ENCODE peak calls at places on chromosomes 6 and 20, in seven cellular contexts. One of them, this sample, is unnamed.

GRCh38 chr6:53616450-53617357 is 48.9 kb downstream of the KLHL31 start:
- DNase-seq in uterus: no peak
- DNase-seq in left lung: no peak
- DNase-seq in brain microvascular endothelial cell: no peak
- DNase-seq in lower lobe of right lung: no peak
- DNase-seq in fibroblast of the aortic adventitia: no peak
- DNase-seq in pancreas: no peak
- DNase-seq in this sample: no peak

GRCh38 chr6:151191477-151191995 is 48.2 kb upstream of the AKAP12 start:
- DNase-seq in uterus: no peak
- DNase-seq in left lung: no peak
- DNase-seq in brain microvascular endothelial cell: no peak
- DNase-seq in lower lobe of right lung: no peak
- DNase-seq in fibroblast of the aortic adventitia: no peak
- DNase-seq in pancreas: no peak
- DNase-seq in this sample: no peak

GRCh38 chr6:11236351-11236750 is 3.9 kb upstream of the NEDD9 start:
- DNase-seq in uterus: no peak
- DNase-seq in left lung: no peak
- DNase-seq in brain microvascular endothelial cell: no peak
- DNase-seq in lower lobe of right lung: no peak
- DNase-seq in fibroblast of the aortic adventitia: no peak
- DNase-seq in pancreas: no peak
- DNase-seq in this sample: peak; percentile 26

GRCh38 chr6:144649085-144649484 is 363.9 kb downstream of the UTRN start:
- DNase-seq in uterus: no peak
- DNase-seq in left lung: no peak
- DNase-seq in brain microvascular endothelial cell: no peak
- DNase-seq in lower lobe of right lung: no peak
- DNase-seq in fibroblast of the aortic adventitia: no peak
- DNase-seq in pancreas: no peak
- DNase-seq in this sample: no peak

GRCh38 chr6:134689676-134690447 is 260.0 kb downstream of the ALDH8A1 start:
- DNase-seq in uterus: no peak
- DNase-seq in left lung: no peak
- DNase-seq in brain microvascular endothelial cell: no peak
- DNase-seq in lower lobe of right lung: no peak
- DNase-seq in fibroblast of the aortic adventitia: no peak
- DNase-seq in pancreas: peak; percentile 31
- DNase-seq in this sample: no peak

GRCh38 chr6:25619222-25619621 is 32.8 kb upstream of the SCGN start:
- DNase-seq in uterus: no peak
- DNase-seq in left lung: no peak
- DNase-seq in brain microvascular endothelial cell: no peak
- DNase-seq in lower lobe of right lung: no peak
- DNase-seq in fibroblast of the aortic adventitia: no peak
- DNase-seq in pancreas: no peak
- DNase-seq in this sample: no peak

GRCh38 chr6:161301338-161301737 is 27.5 kb upstream of the AGPAT4 start:
- DNase-seq in uterus: peak; percentile 21
- DNase-seq in left lung: no peak
- DNase-seq in brain microvascular endothelial cell: peak; percentile 47
- DNase-seq in lower lobe of right lung: no peak
- DNase-seq in fibroblast of the aortic adventitia: peak; percentile 94
- DNase-seq in pancreas: no peak
- DNase-seq in this sample: peak; percentile 49

GRCh38 chr20:57908226-57908625 is 198.4 kb upstream of the PMEPA1 start:
- DNase-seq in uterus: no peak
- DNase-seq in left lung: no peak
- DNase-seq in brain microvascular endothelial cell: no peak
- DNase-seq in lower lobe of right lung: no peak
- DNase-seq in fibroblast of the aortic adventitia: no peak
- DNase-seq in pancreas: no peak
- DNase-seq in this sample: no peak

GRCh38 chr6:63740709-63741108 is 105.1 kb downstream of the PHF3 start:
- DNase-seq in uterus: no peak
- DNase-seq in left lung: no peak
- DNase-seq in brain microvascular endothelial cell: peak; percentile 65
- DNase-seq in lower lobe of right lung: no peak
- DNase-seq in fibroblast of the aortic adventitia: peak; percentile 83
- DNase-seq in pancreas: no peak
- DNase-seq in this sample: peak; percentile 89

GRCh38 chr6:131014080-131014776 is 48.8 kb downstream of the EPB41L2 start:
- DNase-seq in uterus: no peak
- DNase-seq in left lung: no peak
- DNase-seq in brain microvascular endothelial cell: no peak
- DNase-seq in lower lobe of right lung: no peak
- DNase-seq in fibroblast of the aortic adventitia: no peak
- DNase-seq in pancreas: no peak
- DNase-seq in this sample: no peak

GRCh38 chr6:98657764-98658163 is 176.6 kb upstream of the POU3F2 start:
- DNase-seq in uterus: no peak
- DNase-seq in left lung: no peak
- DNase-seq in brain microvascular endothelial cell: peak; percentile 28
- DNase-seq in lower lobe of right lung: peak; percentile 45
- DNase-seq in fibroblast of the aortic adventitia: peak; percentile 25
- DNase-seq in pancreas: no peak
- DNase-seq in this sample: peak; percentile 1

GRCh38 chr20:59723108-59723500 is 118.8 kb downstream of the PHACTR3 start:
- DNase-seq in uterus: no peak
- DNase-seq in left lung: no peak
- DNase-seq in brain microvascular endothelial cell: no peak
- DNase-seq in lower lobe of right lung: no peak
- DNase-seq in fibroblast of the aortic adventitia: no peak
- DNase-seq in pancreas: no peak
- DNase-seq in this sample: no peak

DNA sequence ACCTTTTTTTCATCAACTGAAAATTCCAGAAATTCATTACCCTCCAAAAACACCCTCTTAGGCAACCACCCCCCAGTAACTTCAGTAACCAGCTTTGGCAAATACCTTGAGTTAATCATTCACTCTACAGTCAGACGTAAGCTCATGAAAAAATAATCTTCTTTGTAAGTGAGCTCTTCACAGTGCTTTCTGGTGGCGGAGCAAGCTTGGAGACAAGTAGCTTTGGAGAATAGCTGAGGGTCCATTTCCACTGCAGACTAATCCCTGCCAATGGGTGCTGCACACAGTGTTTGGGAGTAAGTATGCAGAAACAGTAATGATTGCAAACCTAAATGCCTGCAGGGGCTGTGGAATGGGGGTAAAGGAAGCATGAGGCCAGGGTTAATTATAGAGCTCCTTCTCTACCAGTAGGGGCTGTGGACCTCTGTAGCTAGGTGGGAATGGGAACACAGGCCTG is 56.8 kb upstream of the HINT3 start:
- DNase-seq in uterus: no peak
- DNase-seq in left lung: no peak
- DNase-seq in brain microvascular endothelial cell: no peak
- DNase-seq in lower lobe of right lung: no peak
- DNase-seq in fibroblast of the aortic adventitia: no peak
- DNase-seq in pancreas: no peak
- DNase-seq in this sample: no peak
- H3K4me3 ChIP-seq in uterus: no peak overlapping the region
- H3K4me3 ChIP-seq in left lung: no peak overlapping the region
- H3K4me3 ChIP-seq in brain microvascular endothelial cell: no peak overlapping the region
- H3K4me3 ChIP-seq in lower lobe of right lung: no peak overlapping the region
- H3K4me3 ChIP-seq in fibroblast of the aortic adventitia: no peak overlapping the region
- H3K4me3 ChIP-seq in pancreas: peak overlapping the region; percentile 31
- H3K4me3 ChIP-seq in this sample: no peak overlapping the region

DNA sequence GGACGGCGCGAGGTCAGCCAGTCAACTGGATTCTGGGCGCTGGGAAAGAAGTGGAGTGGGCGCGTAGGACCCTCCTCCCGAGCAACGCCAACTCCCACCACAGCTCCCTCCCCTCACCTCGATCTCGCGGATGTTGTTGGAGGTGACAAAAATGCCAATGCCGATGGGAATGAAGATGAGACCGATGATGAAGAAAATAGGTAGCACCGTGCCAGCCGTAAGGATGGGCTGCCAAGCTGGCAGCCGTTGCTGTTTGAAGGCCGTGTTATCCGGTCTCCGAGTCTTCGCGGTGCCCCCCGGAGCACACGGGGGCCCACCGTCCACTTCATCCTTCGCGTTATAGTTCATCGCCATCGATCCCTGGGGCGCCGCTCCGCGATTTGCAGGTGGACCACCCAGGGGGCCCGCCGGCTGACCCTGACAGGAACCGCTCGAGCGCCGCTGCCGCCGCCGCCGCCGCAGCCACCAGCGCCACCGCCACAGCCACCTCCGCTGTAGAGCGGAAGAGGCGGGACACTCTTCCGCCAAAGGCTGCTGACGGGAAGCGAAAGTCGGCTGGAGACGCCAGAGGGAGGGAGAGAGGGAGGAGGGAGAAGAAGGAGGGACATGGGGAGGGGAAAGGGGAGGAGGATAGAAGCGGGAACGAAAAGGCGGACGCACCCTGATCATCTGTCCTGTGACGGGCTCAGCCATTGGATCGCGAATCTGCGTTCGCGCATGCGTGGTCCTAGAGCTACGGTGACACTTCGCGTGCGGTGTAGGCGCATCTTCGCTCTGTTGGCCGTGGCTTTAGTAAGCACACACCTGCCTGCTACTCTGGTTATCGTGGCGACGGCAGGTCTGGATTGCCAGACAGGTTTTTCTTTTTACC is at the start of gene TMEM30A:
- DNase-seq in uterus: peak; percentile 95
- DNase-seq in left lung: peak; percentile 96
- DNase-seq in brain microvascular endothelial cell: peak; percentile 99
- DNase-seq in lower lobe of right lung: peak; percentile 98
- DNase-seq in fibroblast of the aortic adventitia: peak; percentile 99
- DNase-seq in pancreas: peak; percentile 95
- DNase-seq in this sample: peak; percentile 99
- TF ChIP-seq CTCF in uterus: no peak
- TF ChIP-seq CTCF in left lung: no peak
- TF ChIP-seq CTCF in brain microvascular endothelial cell: no peak
- TF ChIP-seq CTCF in lower lobe of right lung: no peak
- TF ChIP-seq CTCF in fibroblast of the aortic adventitia: no peak
- TF ChIP-seq CTCF in pancreas: no peak
- TF ChIP-seq CTCF in this sample: no peak

GRCh38 chr6:45967363-45967762 is 48.3 kb downstream of the CLIC5 start:
- DNase-seq in uterus: no peak
- DNase-seq in left lung: no peak
- DNase-seq in brain microvascular endothelial cell: no peak
- DNase-seq in lower lobe of right lung: no peak
- DNase-seq in fibroblast of the aortic adventitia: no peak
- DNase-seq in pancreas: no peak
- DNase-seq in this sample: no peak

GRCh38 chr6:45971287-45971686 is 44.4 kb downstream of the CLIC5 start:
- DNase-seq in uterus: no peak
- DNase-seq in left lung: no peak
- DNase-seq in brain microvascular endothelial cell: no peak
- DNase-seq in lower lobe of right lung: no peak
- DNase-seq in fibroblast of the aortic adventitia: no peak
- DNase-seq in pancreas: no peak
- DNase-seq in this sample: no peak

GRCh38 chr6:45970326-45970725 is 45.3 kb downstream of the CLIC5 start:
- DNase-seq in uterus: no peak
- DNase-seq in left lung: no peak
- DNase-seq in brain microvascular endothelial cell: no peak
- DNase-seq in lower lobe of right lung: no peak
- DNase-seq in fibroblast of the aortic adventitia: no peak
- DNase-seq in pancreas: no peak
- DNase-seq in this sample: no peak

GRCh38 chr6:45969026-45969425 is 46.6 kb downstream of the CLIC5 start:
- DNase-seq in uterus: no peak
- DNase-seq in left lung: no peak
- DNase-seq in brain microvascular endothelial cell: no peak
- DNase-seq in lower lobe of right lung: no peak
- DNase-seq in fibroblast of the aortic adventitia: no peak
- DNase-seq in pancreas: no peak
- DNase-seq in this sample: no peak

DNA sequence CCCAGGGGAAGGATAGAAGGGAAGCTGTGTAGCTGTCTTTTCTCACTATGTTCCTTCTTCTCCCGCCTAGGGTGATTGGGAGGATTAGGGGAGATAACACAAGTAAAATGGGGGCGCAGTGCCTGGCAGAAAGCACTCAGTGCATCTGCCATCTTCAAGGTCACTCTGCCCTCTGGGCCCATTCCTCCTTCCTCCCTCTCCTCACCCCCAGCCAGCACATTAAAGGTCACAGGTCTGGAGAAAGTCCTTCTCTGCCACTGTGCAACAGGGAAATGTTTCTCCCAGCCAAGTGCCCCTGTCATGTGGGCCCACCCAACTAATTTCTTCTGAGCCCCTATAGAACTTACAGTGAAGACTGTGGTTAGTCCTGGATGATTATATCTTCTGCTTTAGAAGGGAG is 45.8 kb downstream of the CLIC5 start:
- DNase-seq in uterus: no peak
- DNase-seq in left lung: no peak
- DNase-seq in brain microvascular endothelial cell: no peak
- DNase-seq in lower lobe of right lung: no peak
- DNase-seq in fibroblast of the aortic adventitia: no peak
- DNase-seq in pancreas: no peak
- DNase-seq in this sample: no peak
- H3K4me3 ChIP-seq in uterus: no peak overlapping the region
- H3K4me3 ChIP-seq in left lung: no peak overlapping the region
- H3K4me3 ChIP-seq in brain microvascular endothelial cell: no peak overlapping the region
- H3K4me3 ChIP-seq in lower lobe of right lung: no peak overlapping the region
- H3K4me3 ChIP-seq in fibroblast of the aortic adventitia: no peak overlapping the region
- H3K4me3 ChIP-seq in pancreas: no peak overlapping the region
- H3K4me3 ChIP-seq in this sample: no peak overlapping the region

GRCh38 chr6:146189131-146189530 is 160.3 kb downstream of the GRM1 start:
- DNase-seq in uterus: no peak
- DNase-seq in left lung: no peak
- DNase-seq in brain microvascular endothelial cell: no peak
- DNase-seq in lower lobe of right lung: no peak
- DNase-seq in fibroblast of the aortic adventitia: no peak
- DNase-seq in pancreas: no peak
- DNase-seq in this sample: no peak
- TF ChIP-seq CTCF in uterus: no peak
- TF ChIP-seq CTCF in left lung: no peak
- TF ChIP-seq CTCF in brain microvascular endothelial cell: no peak
- TF ChIP-seq CTCF in lower lobe of right lung: no peak
- TF ChIP-seq CTCF in fibroblast of the aortic adventitia: no peak
- TF ChIP-seq CTCF in pancreas: no peak
- TF ChIP-seq CTCF in this sample: no peak

DNA sequence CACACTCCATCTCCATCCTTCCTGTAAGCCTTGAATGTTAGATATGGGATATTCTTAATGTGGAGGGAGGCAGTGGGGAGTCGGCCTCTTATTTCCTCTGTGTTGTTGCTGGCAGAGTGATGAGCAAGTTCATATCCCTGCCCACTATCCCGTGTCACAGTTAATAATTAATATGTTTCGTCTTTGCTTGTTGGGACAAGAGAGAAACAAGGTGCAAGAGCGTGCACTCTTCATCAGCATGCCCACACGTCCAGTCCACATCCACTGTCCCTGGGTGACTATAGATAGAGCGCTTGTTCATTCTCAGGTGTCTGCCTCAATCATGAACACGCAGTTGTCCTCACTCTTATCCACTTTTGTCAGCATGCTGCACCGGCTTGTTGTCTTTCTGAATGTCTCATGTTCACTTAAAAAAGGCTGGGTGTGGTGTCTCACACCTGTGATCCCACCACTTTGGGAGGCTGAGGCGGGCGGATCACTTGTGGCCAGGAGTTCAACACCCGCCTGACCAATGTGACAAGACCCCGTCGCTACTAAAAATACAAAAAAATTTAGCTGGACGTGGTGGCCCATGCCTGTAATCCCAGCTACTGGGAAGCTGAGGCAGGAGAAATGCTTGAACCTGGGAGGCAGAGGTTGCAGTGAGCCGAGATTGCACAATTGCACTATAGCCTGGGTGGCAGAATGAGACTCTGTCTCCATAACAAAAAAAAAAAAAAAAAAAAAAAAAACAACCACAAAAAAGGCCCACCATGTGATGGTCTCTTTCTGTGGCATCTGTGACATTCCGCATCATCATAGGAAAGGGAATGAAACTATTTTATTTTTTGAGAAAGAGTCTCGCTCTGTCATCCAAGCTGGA is 34.2 kb downstream of the PPP1R3G start:
- DNase-seq in uterus: no peak
- DNase-seq in left lung: no peak
- DNase-seq in brain microvascular endothelial cell: no peak
- DNase-seq in lower lobe of right lung: no peak
- DNase-seq in fibroblast of the aortic adventitia: no peak
- DNase-seq in pancreas: no peak
- DNase-seq in this sample: no peak
- H3K4me3 ChIP-seq in uterus: no peak overlapping the region
- H3K4me3 ChIP-seq in left lung: no peak overlapping the region
- H3K4me3 ChIP-seq in brain microvascular endothelial cell: no peak overlapping the region
- H3K4me3 ChIP-seq in lower lobe of right lung: no peak overlapping the region
- H3K4me3 ChIP-seq in fibroblast of the aortic adventitia: no peak overlapping the region
- H3K4me3 ChIP-seq in pancreas: no peak overlapping the region
- H3K4me3 ChIP-seq in this sample: no peak overlapping the region